ENCODE peak calls at places on chromosomes 3 and 15, in four cellular contexts. One of them, this sample, is unnamed.

GRCh38 chr3:73624363-73625123 is at the start of gene PDZRN3:
- DNase-seq in K562: no peak
- DNase-seq in GM12878: no peak
- DNase-seq in H1: peak; percentile 86
- DNase-seq in this sample: no peak

GRCh38 chr15:60781211-60781713 is 302.3 kb upstream of the ICE2 start:
- DNase-seq in GM12878: no peak
- DNase-seq in K562: no peak
- DNase-seq in H1: no peak
- DNase-seq in this sample: no peak

GRCh38 chr3:57086201-57086600 is 25.7 kb downstream of the SPATA12 start:
- DNase-seq in GM12878: no peak
- DNase-seq in K562: no peak
- DNase-seq in H1: no peak
- DNase-seq in this sample: no peak

GRCh38 chr3:45684327-45684892 is 4.8 kb upstream of the SACM1L start:
- DNase-seq in H1: no peak
- DNase-seq in K562: no peak
- DNase-seq in GM12878: no peak
- DNase-seq in this sample: no peak

GRCh38 chr15:65099336-65099735 is 15.7 kb downstream of the UBAP1L start:
- DNase-seq in H1: no peak
- DNase-seq in K562: no peak
- DNase-seq in GM12878: no peak
- DNase-seq in this sample: no peak

GRCh38 chr3:52831500-52832301 is 1.2 kb upstream of the ITIH4 start:
- DNase-seq in GM12878: no peak
- DNase-seq in H1: no peak
- DNase-seq in K562: peak; percentile 27
- DNase-seq in this sample: peak; percentile 68

GRCh38 chr3:50164984-50165383 is 9.9 kb downstream of the SEMA3F start:
- DNase-seq in K562: no peak
- DNase-seq in GM12878: no peak
- DNase-seq in H1: no peak
- DNase-seq in this sample: no peak

GRCh38 chr3:37793889-37794591 is 67.6 kb upstream of the CTDSPL start:
- DNase-seq in H1: no peak
- DNase-seq in K562: no peak
- DNase-seq in GM12878: no peak
- DNase-seq in this sample: no peak

GRCh38 chr3:58291671-58292338 is 14.2 kb upstream of the RPP14 start:
- DNase-seq in GM12878: no peak
- DNase-seq in K562: no peak
- DNase-seq in H1: no peak
- DNase-seq in this sample: no peak

GRCh38 chr3:126212250-126212628 is 31.9 kb upstream of the ALDH1L1 start:
- DNase-seq in K562: no peak
- DNase-seq in GM12878: no peak
- DNase-seq in H1: no peak
- DNase-seq in this sample: no peak

GRCh38 chr3:126213376-126214044 is 33.1 kb upstream of the ALDH1L1 start:
- DNase-seq in GM12878: no peak
- DNase-seq in H1: no peak
- DNase-seq in K562: no peak
- DNase-seq in this sample: no peak

GRCh38 chr3:126211569-126211968 is 31.2 kb upstream of the ALDH1L1 start:
- DNase-seq in K562: no peak
- DNase-seq in GM12878: no peak
- DNase-seq in H1: no peak
- DNase-seq in this sample: no peak

GRCh38 chr3:126209741-126210140 is 29.4 kb upstream of the ALDH1L1 start:
- DNase-seq in K562: no peak
- DNase-seq in H1: no peak
- DNase-seq in GM12878: no peak
- DNase-seq in this sample: no peak

DNA sequence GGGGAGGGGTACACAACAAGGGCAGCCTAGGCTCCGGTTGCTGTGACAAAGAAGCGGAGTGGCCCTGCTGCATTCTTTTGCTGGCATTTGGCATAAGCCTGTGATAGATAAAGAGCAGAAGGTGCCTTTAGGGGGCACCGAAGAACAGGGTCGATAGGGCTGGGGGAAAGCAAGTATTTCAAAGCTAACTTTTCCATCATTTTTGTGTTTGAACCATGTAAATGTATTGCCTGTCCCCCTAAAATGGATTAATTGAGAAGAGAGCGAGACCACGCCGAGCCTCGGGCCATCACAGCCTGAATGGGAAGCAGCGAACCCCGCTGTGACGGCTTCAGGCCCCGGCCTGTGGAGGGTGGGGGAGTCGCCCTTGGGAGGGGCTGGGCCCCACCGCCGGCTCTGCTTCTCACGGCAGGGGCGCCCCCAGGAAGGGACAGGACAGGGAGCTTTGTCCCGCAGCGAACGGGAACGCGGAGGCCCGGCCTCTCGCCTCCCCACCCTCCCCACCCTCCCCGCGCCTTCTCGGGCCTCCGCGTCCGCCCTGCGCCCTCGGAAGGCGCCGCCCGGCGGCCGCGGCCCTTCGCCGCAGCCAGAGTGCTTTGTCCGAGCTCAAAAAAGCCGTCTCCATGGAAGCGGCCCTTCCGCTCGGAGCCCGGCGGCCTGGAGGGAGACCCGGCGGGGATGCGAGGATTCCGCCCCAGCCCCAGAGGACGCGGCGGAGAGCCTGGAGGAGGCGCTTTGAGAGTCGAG is 32.4 kb upstream of the ALDH1L1 start:
- DNase-seq in H1: peak; percentile 85
- DNase-seq in K562: no peak
- DNase-seq in GM12878: no peak
- DNase-seq in this sample: no peak
- TF ChIP-seq EGR1 in H1: no peak
- TF ChIP-seq EGR1 in K562: no peak
- TF ChIP-seq EGR1 in GM12878: no peak
- TF ChIP-seq EGR1 in this sample: no peak

DNA sequence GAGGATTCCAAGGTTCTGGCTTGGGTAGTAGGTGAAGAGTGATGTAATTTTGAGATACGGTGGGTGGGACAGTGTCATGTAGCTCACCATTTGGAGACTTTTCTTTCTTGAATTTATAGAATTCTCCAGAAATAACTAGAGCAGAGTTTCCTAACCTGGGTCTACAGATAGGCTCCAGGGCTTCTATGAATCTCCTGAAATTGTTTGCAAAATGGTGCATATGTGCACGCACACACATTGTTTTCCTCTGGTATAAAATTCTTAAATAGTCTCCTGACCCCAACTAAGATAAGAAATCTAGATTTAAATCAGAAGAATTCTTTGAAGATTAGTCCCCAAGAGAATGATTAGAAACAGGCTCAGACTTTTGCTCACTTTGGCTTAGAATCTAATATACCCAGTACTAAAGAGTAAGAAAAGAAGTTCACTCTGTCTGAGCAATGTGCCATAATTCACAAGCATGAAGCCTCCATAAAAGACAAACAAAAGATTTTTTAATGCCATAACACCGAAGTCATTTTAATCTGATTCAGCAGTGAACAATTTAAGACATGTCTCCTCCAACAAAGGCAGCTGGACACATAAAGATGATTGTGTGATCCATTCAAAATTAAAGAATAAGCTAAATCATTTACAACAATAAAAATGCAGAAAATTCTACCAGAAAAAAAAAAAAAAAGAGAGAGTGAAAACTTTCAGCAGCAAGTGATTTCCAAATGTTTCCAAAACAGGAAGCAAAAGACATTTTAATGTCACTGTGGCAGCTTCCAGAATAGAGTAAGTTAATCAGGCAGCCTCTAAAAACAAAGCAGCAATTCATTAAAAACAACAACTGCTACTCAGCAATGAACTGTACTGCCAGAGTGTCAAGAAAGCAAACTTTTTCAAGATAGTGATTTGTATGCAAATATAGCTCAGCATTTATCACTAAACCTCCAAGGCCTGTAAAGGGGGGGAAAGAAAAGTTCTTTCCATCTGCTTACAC is 975.5 kb upstream of the CFAP20DC start:
- DNase-seq in GM12878: no peak
- DNase-seq in K562: no peak
- DNase-seq in H1: no peak
- DNase-seq in this sample: no peak
- TF ChIP-seq EGR1 in GM12878: no peak
- TF ChIP-seq EGR1 in K562: no peak
- TF ChIP-seq EGR1 in H1: no peak
- TF ChIP-seq EGR1 in this sample: no peak

DNA sequence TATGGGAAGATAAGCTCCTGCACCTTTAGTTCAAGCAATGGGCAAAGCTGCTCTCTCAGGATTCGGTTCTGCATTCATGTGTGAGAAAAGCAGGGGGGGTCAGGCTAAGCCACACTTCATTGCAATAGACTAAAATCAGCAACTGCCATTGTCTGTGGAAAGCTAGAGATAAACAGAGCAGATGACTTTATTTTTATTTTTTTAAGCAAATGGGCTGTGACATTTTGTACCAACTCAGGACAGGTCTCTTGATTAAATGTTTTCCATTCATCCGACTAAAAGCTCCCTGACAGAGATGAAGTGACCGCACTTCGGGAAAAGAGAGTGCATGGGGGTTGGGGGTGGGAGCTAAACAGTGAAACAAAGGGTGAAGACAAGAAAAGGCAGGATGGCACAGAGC is 987.3 kb downstream of the TUSC7 start:
- DNase-seq in H1: no peak
- DNase-seq in GM12878: no peak
- DNase-seq in K562: no peak
- DNase-seq in this sample: no peak
- TF ChIP-seq EGR1 in H1: no peak
- TF ChIP-seq EGR1 in GM12878: no peak
- TF ChIP-seq EGR1 in K562: no peak
- TF ChIP-seq EGR1 in this sample: no peak

GRCh38 chr3:116939550-116939949 is 230.0 kb downstream of the TUSC7 start:
- DNase-seq in K562: no peak
- DNase-seq in GM12878: no peak
- DNase-seq in H1: no peak
- DNase-seq in this sample: no peak

GRCh38 chr3:116940719-116941118 is 231.1 kb downstream of the TUSC7 start:
- DNase-seq in H1: no peak
- DNase-seq in K562: no peak
- DNase-seq in GM12878: no peak
- DNase-seq in this sample: no peak

GRCh38 chr3:116939091-116939490 is 229.5 kb downstream of the TUSC7 start:
- DNase-seq in K562: no peak
- DNase-seq in GM12878: no peak
- DNase-seq in H1: no peak
- DNase-seq in this sample: no peak
- TF ChIP-seq EGR1 in K562: no peak
- TF ChIP-seq EGR1 in GM12878: no peak
- TF ChIP-seq EGR1 in H1: no peak
- TF ChIP-seq EGR1 in this sample: no peak

GRCh38 chr15:68385240-68385561 is 46.8 kb downstream of the ITGA11 start:
- DNase-seq in K562: no peak
- DNase-seq in GM12878: no peak
- DNase-seq in H1: peak; percentile 34
- DNase-seq in this sample: no peak

GRCh38 chr15:68385671-68386586 is 46.0 kb downstream of the ITGA11 start:
- DNase-seq in K562: no peak
- DNase-seq in GM12878: no peak
- DNase-seq in H1: peak; percentile 30
- DNase-seq in this sample: no peak

GRCh38 chr15:68384451-68385239 is 47.3 kb downstream of the ITGA11 start:
- DNase-seq in H1: peak; percentile 28
- DNase-seq in GM12878: no peak
- DNase-seq in K562: no peak
- DNase-seq in this sample: no peak

GRCh38 chr15:68387288-68388143 is 44.4 kb downstream of the ITGA11 start:
- DNase-seq in K562: no peak
- DNase-seq in H1: peak; percentile 30
- DNase-seq in GM12878: no peak
- DNase-seq in this sample: no peak

DNA sequence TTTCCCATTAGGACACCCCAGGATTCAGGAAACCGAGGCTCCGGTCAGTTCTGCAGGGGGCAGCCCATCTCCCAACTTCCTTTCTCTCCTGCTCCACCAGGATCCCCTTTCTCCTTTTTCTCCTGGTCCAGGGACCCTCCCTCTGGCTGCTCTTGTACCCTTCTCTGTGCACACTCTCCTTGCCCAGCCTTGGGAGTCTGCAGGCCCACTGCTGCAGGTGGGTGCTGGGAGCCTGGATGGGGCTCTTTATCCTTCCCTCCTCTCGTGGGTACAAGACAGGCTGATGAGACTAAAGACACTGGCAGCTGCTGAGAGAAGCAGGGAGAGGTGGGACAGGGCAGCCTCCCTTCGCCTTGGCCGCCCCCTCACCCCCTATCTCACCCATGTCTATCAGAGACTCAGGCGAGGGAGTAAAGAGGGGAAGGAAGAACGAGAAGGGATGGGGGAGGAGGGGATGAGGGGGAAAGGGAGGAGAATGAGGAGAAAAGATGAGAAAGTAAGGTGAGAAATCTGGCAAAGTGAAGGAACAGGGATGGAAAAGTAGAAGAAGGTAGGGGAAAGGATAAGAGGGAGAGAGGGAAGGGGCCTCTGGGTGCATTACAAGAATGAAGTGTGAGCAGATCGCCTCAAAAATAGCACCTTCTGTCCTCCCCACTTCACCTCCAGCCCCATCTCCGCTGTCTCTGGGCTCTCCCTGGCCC is 45.2 kb downstream of the ITGA11 start:
- DNase-seq in K562: no peak
- DNase-seq in H1: peak; percentile 19
- DNase-seq in GM12878: no peak
- DNase-seq in this sample: no peak
- TF ChIP-seq EGR1 in K562: no peak
- TF ChIP-seq EGR1 in H1: no peak
- TF ChIP-seq EGR1 in GM12878: no peak
- TF ChIP-seq EGR1 in this sample: no peak

GRCh38 chr3:23611737-23612295 is 193.9 kb upstream of the UBE2E1 start:
- DNase-seq in K562: no peak
- DNase-seq in GM12878: no peak
- DNase-seq in H1: peak; percentile 44
- DNase-seq in this sample: no peak
- TF ChIP-seq EGR1 in K562: no peak
- TF ChIP-seq EGR1 in GM12878: no peak
- TF ChIP-seq EGR1 in H1: no peak
- TF ChIP-seq EGR1 in this sample: no peak

GRCh38 chr15:33584797-33585196 is 274.0 kb downstream of the RYR3 start:
- DNase-seq in K562: no peak
- DNase-seq in GM12878: no peak
- DNase-seq in H1: no peak
- DNase-seq in this sample: no peak
- TF ChIP-seq EGR1 in K562: no peak
- TF ChIP-seq EGR1 in GM12878: no peak
- TF ChIP-seq EGR1 in H1: no peak
- TF ChIP-seq EGR1 in this sample: no peak

This sample was measured in HCT116.